ENCODE peak calls at places on chromosome 16, in eight cellular contexts. One of them, this sample, is unnamed.

GRCh38 chr16:4801051-4801961 is 1.1 kb downstream of the ROGDI start:
- DNase-seq in head of caudate nucleus: no peak
- DNase-seq in ELR: no peak
- DNase-seq in activated CD4-positive, alpha-beta T cell treated with anti-CD3 and anti-CD28 coated beads, Interleukin-2, amount 50 U/mL, for 48 hours: peak; percentile 11
- DNase-seq in A549: no peak
- DNase-seq in left ventricle myocardium superior: no peak
- DNase-seq in ovary: no peak
- DNase-seq in progenitor cell of endocrine pancreas: no peak
- DNase-seq in this sample: no peak

GRCh38 chr16:87963400-87963799 is 12.2 kb downstream of the BANP start:
- DNase-seq in A549: no peak
- DNase-seq in head of caudate nucleus: no peak
- DNase-seq in progenitor cell of endocrine pancreas: no peak
- DNase-seq in ELR: peak; percentile 95
- DNase-seq in activated CD4-positive, alpha-beta T cell treated with anti-CD3 and anti-CD28 coated beads, Interleukin-2, amount 50 U/mL, for 48 hours: peak; percentile 71
- DNase-seq in left ventricle myocardium superior: no peak
- DNase-seq in ovary: no peak
- DNase-seq in this sample: no peak

GRCh38 chr16:68800257-68800875 is 43.0 kb upstream of the TANGO6 start:
- DNase-seq in ELR: peak; percentile 80
- DNase-seq in A549: peak; percentile 81
- DNase-seq in progenitor cell of endocrine pancreas: peak; percentile 51
- DNase-seq in left ventricle myocardium superior: no peak
- DNase-seq in ovary: peak; percentile 60
- DNase-seq in head of caudate nucleus: peak; percentile 65
- DNase-seq in activated CD4-positive, alpha-beta T cell treated with anti-CD3 and anti-CD28 coated beads, Interleukin-2, amount 50 U/mL, for 48 hours: peak; percentile 42
- DNase-seq in this sample: peak; percentile 31

GRCh38 chr16:56246051-56246817 is 54.9 kb downstream of the GNAO1 start:
- DNase-seq in ovary: no peak
- DNase-seq in head of caudate nucleus: peak; percentile 77
- DNase-seq in activated CD4-positive, alpha-beta T cell treated with anti-CD3 and anti-CD28 coated beads, Interleukin-2, amount 50 U/mL, for 48 hours: no peak
- DNase-seq in A549: no peak
- DNase-seq in ELR: peak; percentile 91
- DNase-seq in progenitor cell of endocrine pancreas: no peak
- DNase-seq in left ventricle myocardium superior: no peak
- DNase-seq in this sample: no peak

GRCh38 chr16:67648764-67649407 is 3.9 kb downstream of the CARMIL2 start:
- DNase-seq in left ventricle myocardium superior: no peak
- DNase-seq in ovary: no peak
- DNase-seq in head of caudate nucleus: no peak
- DNase-seq in progenitor cell of endocrine pancreas: no peak
- DNase-seq in ELR: no peak
- DNase-seq in activated CD4-positive, alpha-beta T cell treated with anti-CD3 and anti-CD28 coated beads, Interleukin-2, amount 50 U/mL, for 48 hours: no peak
- DNase-seq in A549: no peak
- DNase-seq in this sample: no peak

GRCh38 chr16:569445-570254 is at the start of gene PIGQ:
- DNase-seq in A549: peak; percentile 81
- DNase-seq in ELR: peak; percentile 68
- DNase-seq in progenitor cell of endocrine pancreas: peak; percentile 44
- DNase-seq in ovary: peak; percentile 84
- DNase-seq in left ventricle myocardium superior: peak; percentile 76
- DNase-seq in head of caudate nucleus: peak; percentile 72
- DNase-seq in activated CD4-positive, alpha-beta T cell treated with anti-CD3 and anti-CD28 coated beads, Interleukin-2, amount 50 U/mL, for 48 hours: peak; percentile 66
- DNase-seq in this sample: peak; percentile 81

GRCh38 chr16:53537591-53537990 is 34.6 kb upstream of the AKTIP start:
- DNase-seq in ovary: no peak
- DNase-seq in progenitor cell of endocrine pancreas: no peak
- DNase-seq in ELR: no peak
- DNase-seq in head of caudate nucleus: no peak
- DNase-seq in left ventricle myocardium superior: no peak
- DNase-seq in activated CD4-positive, alpha-beta T cell treated with anti-CD3 and anti-CD28 coated beads, Interleukin-2, amount 50 U/mL, for 48 hours: no peak
- DNase-seq in A549: no peak
- DNase-seq in this sample: no peak

GRCh38 chr16:2912330-2913199 is 834 bp downstream of the FLYWCH1 start:
- DNase-seq in activated CD4-positive, alpha-beta T cell treated with anti-CD3 and anti-CD28 coated beads, Interleukin-2, amount 50 U/mL, for 48 hours: peak; percentile 41
- DNase-seq in left ventricle myocardium superior: peak; percentile 58
- DNase-seq in ovary: peak; percentile 50
- DNase-seq in head of caudate nucleus: peak; percentile 47
- DNase-seq in progenitor cell of endocrine pancreas: no peak
- DNase-seq in A549: peak; percentile 28
- DNase-seq in ELR: peak; percentile 58
- DNase-seq in this sample: no peak

GRCh38 chr16:10895053-10895946 is 18.3 kb downstream of the CIITA start:
- DNase-seq in A549: peak; percentile 29
- DNase-seq in ELR: peak; percentile 43
- DNase-seq in ovary: peak; percentile 62
- DNase-seq in left ventricle myocardium superior: peak; percentile 76
- DNase-seq in activated CD4-positive, alpha-beta T cell treated with anti-CD3 and anti-CD28 coated beads, Interleukin-2, amount 50 U/mL, for 48 hours: peak; percentile 40
- DNase-seq in progenitor cell of endocrine pancreas: peak; percentile 39
- DNase-seq in head of caudate nucleus: no peak
- DNase-seq in this sample: peak; percentile 62

GRCh38 chr16:48491517-48491916 is 106.3 kb upstream of the SIAH1 start:
- DNase-seq in head of caudate nucleus: no peak
- DNase-seq in left ventricle myocardium superior: no peak
- DNase-seq in activated CD4-positive, alpha-beta T cell treated with anti-CD3 and anti-CD28 coated beads, Interleukin-2, amount 50 U/mL, for 48 hours: no peak
- DNase-seq in A549: no peak
- DNase-seq in ovary: no peak
- DNase-seq in ELR: no peak
- DNase-seq in progenitor cell of endocrine pancreas: no peak
- DNase-seq in this sample: no peak

GRCh38 chr16:57514891-57515600 is 21.3 kb downstream of the CCDC102A start:
- DNase-seq in ovary: no peak
- DNase-seq in progenitor cell of endocrine pancreas: no peak
- DNase-seq in left ventricle myocardium superior: no peak
- DNase-seq in ELR: no peak
- DNase-seq in head of caudate nucleus: no peak
- DNase-seq in A549: no peak
- DNase-seq in activated CD4-positive, alpha-beta T cell treated with anti-CD3 and anti-CD28 coated beads, Interleukin-2, amount 50 U/mL, for 48 hours: no peak
- DNase-seq in this sample: no peak

GRCh38 chr16:54342966-54343365 is 56.4 kb upstream of the IRX3 start:
- DNase-seq in progenitor cell of endocrine pancreas: no peak
- DNase-seq in A549: no peak
- DNase-seq in head of caudate nucleus: no peak
- DNase-seq in activated CD4-positive, alpha-beta T cell treated with anti-CD3 and anti-CD28 coated beads, Interleukin-2, amount 50 U/mL, for 48 hours: no peak
- DNase-seq in left ventricle myocardium superior: no peak
- DNase-seq in ELR: peak; percentile 74
- DNase-seq in ovary: no peak
- DNase-seq in this sample: no peak

GRCh38 chr16:15856901-15857778 is at the start of gene MYH11:
- DNase-seq in activated CD4-positive, alpha-beta T cell treated with anti-CD3 and anti-CD28 coated beads, Interleukin-2, amount 50 U/mL, for 48 hours: no peak
- DNase-seq in A549: no peak
- DNase-seq in progenitor cell of endocrine pancreas: no peak
- DNase-seq in head of caudate nucleus: no peak
- DNase-seq in left ventricle myocardium superior: no peak
- DNase-seq in ELR: no peak
- DNase-seq in ovary: peak; percentile 49
- DNase-seq in this sample: peak; percentile 27

GRCh38 chr16:86877835-86878234 is 299.5 kb downstream of the FOXL1 start:
- DNase-seq in ELR: no peak
- DNase-seq in left ventricle myocardium superior: no peak
- DNase-seq in ovary: no peak
- DNase-seq in progenitor cell of endocrine pancreas: no peak
- DNase-seq in A549: no peak
- DNase-seq in activated CD4-positive, alpha-beta T cell treated with anti-CD3 and anti-CD28 coated beads, Interleukin-2, amount 50 U/mL, for 48 hours: no peak
- DNase-seq in head of caudate nucleus: no peak
- DNase-seq in this sample: no peak

GRCh38 chr16:68031951-68032350 is 8.9 kb downstream of the DUS2 start:
- DNase-seq in A549: no peak
- DNase-seq in ovary: no peak
- DNase-seq in head of caudate nucleus: no peak
- DNase-seq in activated CD4-positive, alpha-beta T cell treated with anti-CD3 and anti-CD28 coated beads, Interleukin-2, amount 50 U/mL, for 48 hours: no peak
- DNase-seq in progenitor cell of endocrine pancreas: no peak
- DNase-seq in ELR: peak; percentile 64
- DNase-seq in left ventricle myocardium superior: no peak
- DNase-seq in this sample: no peak

GRCh38 chr16:68825427-68825826 is 17.9 kb upstream of the TANGO6 start:
- DNase-seq in ELR: no peak
- DNase-seq in head of caudate nucleus: no peak
- DNase-seq in progenitor cell of endocrine pancreas: no peak
- DNase-seq in activated CD4-positive, alpha-beta T cell treated with anti-CD3 and anti-CD28 coated beads, Interleukin-2, amount 50 U/mL, for 48 hours: no peak
- DNase-seq in A549: no peak
- DNase-seq in left ventricle myocardium superior: no peak
- DNase-seq in ovary: no peak
- DNase-seq in this sample: no peak